ENCODE peak calls at places on chromosomes 5 and 9, in nine cellular contexts. B, A, N, E, Q, V, W, F and R are unnamed samples.
A peak's percentile ranks its signal among the peaks of the same experiment; 100 is the strongest.

GRCh38 chr9:8400378-8400777 is 600.8 kb upstream of the DMAC1 start:
- DNase-seq in Q (no peak), N (no peak), W (no peak), B (no peak), F (no peak), E (no peak), A (no peak), V (no peak), R (no peak)

GRCh38 chr5:80668016-80668969 is 13.5 kb upstream of the DHFR start:
- DNase-seq in E (peak; percentile 20), V (no peak), Q (no peak), W (no peak), N (peak; percentile 44), F (no peak), A (no peak), B (no peak), R (no peak)

GRCh38 chr9:136533775-136534157 is 12.1 kb downstream of the NOTCH1 start:
- DNase-seq in F (no peak), Q (no peak), B (no peak), V (no peak), N (no peak), E (no peak), A (peak; percentile 60), W (no peak), R (no peak)

GRCh38 chr5:53027913-53028312 is 38.8 kb downstream of the ITGA2 start:
- DNase-seq in B (peak; percentile 82), F (peak; percentile 40), N (no peak), A (no peak), W (peak; percentile 81), V (no peak), Q (peak; percentile 43), E (peak; percentile 32), R (no peak)

GRCh38 chr9:105146677-105147076 is 97.8 kb upstream of the SLC44A1 start:
- DNase-seq in F (no peak), N (no peak), A (no peak), E (no peak), Q (no peak), W (no peak), B (no peak), V (no peak), R (no peak)

GRCh38 chr5:1522601-1523479 is 920 bp downstream of the LPCAT1 start:
- DNase-seq in W (no peak), B (peak; percentile 23), N (no peak), Q (no peak), A (no peak), V (peak; percentile 59), E (peak; percentile 33), F (no peak), R (no peak)

GRCh38 chr5:154422298-154422697 is 23.5 kb upstream of the SAP30L start:
- DNase-seq in E (no peak), A (no peak), B (no peak), V (no peak), F (no peak), Q (no peak), N (no peak), W (no peak), R (no peak)

GRCh38 chr5:148684528-148684927 is 30.2 kb upstream of the HTR4 start:
- DNase-seq in Q (no peak), W (peak; percentile 15), B (no peak), N (no peak), A (no peak), V (no peak), F (no peak), E (no peak), R (no peak)

GRCh38 chr9:76787677-76788076 is 23.4 kb downstream of the PCA3 start:
- DNase-seq in B (no peak), W (no peak), N (no peak), V (no peak), E (no peak), Q (no peak), A (no peak), F (no peak), R (no peak)

GRCh38 chr5:143404416-143405062 is 1.1 kb upstream of the NR3C1 start:
- DNase-seq in W (peak; percentile 95), V (peak; percentile 41), N (peak; percentile 74), B (peak; percentile 95), F (peak; percentile 61), Q (peak; percentile 93), A (peak; percentile 82), E (peak; percentile 76), R (no peak)

GRCh38 chr5:181008136-181008535 is 19.5 kb downstream of the BTNL3 start:
- DNase-seq in W (no peak), B (no peak), F (no peak), V (peak; percentile 23), N (no peak), Q (no peak), A (no peak), E (no peak), R (no peak)

GRCh38 chr9:131709741-131710499 is 30.0 kb downstream of the RAPGEF1 start:
- DNase-seq in B (peak; percentile 57), W (peak; percentile 59), E (no peak), Q (no peak), N (peak; percentile 75), V (peak; percentile 31), A (peak; percentile 88), F (no peak), R (no peak)

GRCh38 chr9:128722380-128723351 is 1.3 kb downstream of the ZDHHC12 start:
- DNase-seq in B (no peak), V (no peak), N (no peak), E (no peak), F (no peak), W (no peak), A (no peak), Q (no peak), R (no peak)

GRCh38 chr5:115847290-115847689 is 5.6 kb downstream of the AP3S1 start:
- DNase-seq in W (no peak), E (no peak), B (no peak), Q (no peak), N (no peak), F (no peak), V (no peak), A (no peak), R (no peak)

GRCh38 chr9:132575005-132575609 is 7.3 kb upstream of the BARHL1 start:
- DNase-seq in V (peak; percentile 93), E (peak; percentile 62), A (peak; percentile 32), B (peak; percentile 64), W (peak; percentile 80), N (peak; percentile 82), F (peak; percentile 68), Q (peak; percentile 40), R (peak; percentile 79)

GRCh38 chr9:84711398-84711777 is 41.9 kb downstream of the NTRK2 start:
- DNase-seq in E (no peak), N (no peak), Q (no peak), W (no peak), F (no peak), B (no peak), V (no peak), A (no peak), R (no peak)

GRCh38 chr5:55600536-55601208 is 65.9 kb upstream of the PLPP1 start:
- DNase-seq in V (no peak), W (peak; percentile 79), F (peak; percentile 9), E (no peak), N (peak; percentile 34), A (no peak), B (peak; percentile 78), Q (peak; percentile 67), R (no peak)

GRCh38 chr5:58497956-58498942 is 7.0 kb downstream of the GAPT start:
- DNase-seq in Q (peak; percentile 9), F (peak; percentile 30), A (no peak), B (peak; percentile 44), E (peak; percentile 35), N (no peak), W (peak; percentile 62), V (peak; percentile 46), R (peak; percentile 14)

GRCh38 chr5:73454379-73455036 is 5.9 kb upstream of the FOXD1 start:
- DNase-seq in A (peak; percentile 44), Q (no peak), B (peak; percentile 55), E (peak; percentile 54), F (peak; percentile 76), W (peak; percentile 58), V (peak; percentile 84), N (no peak), R (peak; percentile 43)